ENCODE peak calls at places on chromosomes 16 and 17, in ten cellular contexts. D, W, V, R, O, Y, H, F, S and P are unnamed samples.

GRCh38 chr17:794876-795275 is 12.7 kb downstream of the MRM3 start:
- DNase-seq in H (peak), O (peak), W (peak), Y (peak), V (peak), R (peak), F (peak), D (peak), S (peak), P (peak)

GRCh38 chr16:86038923-86039310 is 140.0 kb downstream of the IRF8 start:
- DNase-seq in R (no peak), O (no peak), D (peak), S (no peak), V (no peak), F (no peak), Y (no peak), W (no peak), H (no peak), P (no peak)

GRCh38 chr17:21500064-21500463 is 123.9 kb downstream of the KCNJ12 start:
- DNase-seq in V (no peak), R (no peak), D (peak), Y (no peak), H (no peak), S (no peak), W (no peak), O (no peak), F (no peak), P (no peak)

GRCh38 chr16:3087243-3087791 is 11.8 kb downstream of the ZSCAN10 start:
- DNase-seq in S (peak), V (no peak), H (no peak), F (peak), R (no peak), W (no peak), O (no peak), Y (no peak), D (peak), P (peak)

GRCh38 chr17:61400786-61401279 is 1.2 kb downstream of the TBX2 start:
- DNase-seq in R (no peak), O (peak), H (no peak), Y (no peak), W (no peak), D (peak), S (no peak), V (no peak), F (peak), P (no peak)

GRCh38 chr16:75305364-75306101 is 54.1 kb upstream of the BCAR1 start:
- DNase-seq in V (no peak), W (peak), F (peak), D (peak), Y (no peak), R (no peak), H (no peak), O (peak), S (peak), P (no peak)

GRCh38 chr17:82317394-82318168 is at the start of gene CD7:
- DNase-seq in F (no peak), W (no peak), Y (no peak), H (no peak), D (no peak), R (no peak), V (peak), O (peak), S (no peak), P (peak)

GRCh38 chr17:49991409-49991808 is 3.6 kb downstream of the DLX3 start:
- DNase-seq in W (no peak), Y (no peak), O (no peak), R (no peak), S (no peak), V (no peak), F (no peak), H (no peak), D (peak), P (no peak)

GRCh38 chr16:56558024-56558747 is 6.7 kb upstream of the MT4 start:
- DNase-seq in S (peak), W (peak), V (no peak), F (peak), H (peak), O (peak), Y (peak), R (no peak), D (no peak), P (no peak)

GRCh38 chr17:57924677-57925076 is 30.5 kb downstream of the CUEDC1 start:
- DNase-seq in O (no peak), R (no peak), D (no peak), S (no peak), Y (no peak), F (no peak), H (no peak), W (peak), V (no peak), P (no peak)

GRCh38 chr16:7689234-7689633 is 356.6 kb downstream of the RBFOX1 start:
- DNase-seq in W (no peak), V (no peak), Y (no peak), H (no peak), O (no peak), S (no peak), D (peak), R (no peak), F (no peak), P (no peak)

GRCh38 chr16:73232555-73233422 is 184.9 kb upstream of the ZFHX3 start:
- DNase-seq in Y (peak), F (peak), H (peak), V (no peak), O (peak), D (peak), R (no peak), S (peak), W (peak), P (no peak)

GRCh38 chr16:4048481-4048880 is 67.8 kb downstream of the ADCY9 start:
- DNase-seq in R (no peak), V (no peak), F (no peak), H (no peak), S (no peak), O (no peak), D (no peak), W (no peak), Y (no peak), P (no peak)

GRCh38 chr16:27273670-27274522 is 5.3 kb upstream of the NSMCE1 start:
- DNase-seq in D (peak), R (no peak), H (no peak), F (no peak), O (no peak), W (no peak), V (peak), S (no peak), Y (no peak), P (no peak)

GRCh38 chr16:86033016-86033474 is 134.1 kb downstream of the IRF8 start:
- DNase-seq in Y (peak), D (peak), R (no peak), H (peak), O (no peak), F (peak), S (no peak), W (no peak), V (no peak), P (no peak)

GRCh38 chr17:21816592-21817567 is 124.6 kb downstream of the KCNJ18 start:
- DNase-seq in D (no peak), Y (no peak), R (no peak), O (no peak), V (no peak), S (no peak), W (no peak), H (no peak), F (no peak), P (no peak)

GRCh38 chr16:63617047-63617989 is 1504.5 kb downstream of the CDH11 start:
- DNase-seq in H (no peak), O (peak), R (no peak), V (no peak), D (no peak), S (peak), Y (no peak), W (no peak), F (peak), P (no peak)

GRCh38 chr17:7323731-7324437 is 5.3 kb downstream of the NEURL4 start:
- DNase-seq in F (peak), O (peak), R (peak), V (peak), S (peak), Y (no peak), W (no peak), D (peak), H (peak), P (peak)

GRCh38 chr17:27559996-27560481 is 70.9 kb upstream of the LGALS9 start:
- DNase-seq in H (peak), W (peak), O (no peak), F (peak), Y (no peak), R (no peak), D (no peak), V (no peak), S (peak), P (peak)

GRCh38 chr17:33667052-33667509 is 374.0 kb upstream of the ASIC2 start:
- DNase-seq in V (no peak), D (peak), S (no peak), H (no peak), W (no peak), O (no peak), F (no peak), R (no peak), Y (no peak), P (no peak)

GRCh38 chr17:67779098-67779672 is 46.1 kb upstream of the BPTF start:
- DNase-seq in W (no peak), O (peak), R (peak), F (peak), H (no peak), S (peak), Y (no peak), D (peak), V (peak), P (peak)

GRCh38 chr17:44794699-44795413 is 35.2 kb downstream of the GJC1 start:
- DNase-seq in H (no peak), V (no peak), Y (no peak), D (peak), R (no peak), W (no peak), F (peak), O (no peak), S (peak), P (peak)

GRCh38 chr16:84390131-84390785 is 21.9 kb downstream of the ATP2C2 start:
- DNase-seq in O (no peak), R (no peak), H (no peak), F (no peak), V (no peak), Y (no peak), D (no peak), W (no peak), S (no peak), P (peak)

GRCh38 chr16:69108905-69109252 is 3.4 kb downstream of the HAS3 start:
- DNase-seq in H (no peak), D (no peak), F (no peak), W (no peak), V (no peak), S (no peak), Y (no peak), R (no peak), O (no peak), P (peak)

GRCh38 chr17:412211-413015 is 59.8 kb upstream of the RPH3AL start:
- DNase-seq in V (peak), F (peak), W (peak), Y (peak), R (peak), S (peak), D (peak), H (peak), O (peak), P (no peak)

GRCh38 chr16:27748868-27749546 is 199.1 kb downstream of the KATNIP start:
- DNase-seq in O (peak), D (peak), R (peak), H (peak), S (peak), V (no peak), Y (peak), F (peak), W (peak), P (no peak)

GRCh38 chr16:56637814-56638750 is at the start of gene MT1A:
- DNase-seq in H (peak), O (no peak), V (peak), Y (no peak), D (peak), F (peak), S (peak), R (no peak), W (peak), P (peak)

GRCh38 chr17:76318586-76318985 is 10.5 kb upstream of the QRICH2 start:
- DNase-seq in S (no peak), O (no peak), V (no peak), H (no peak), W (no peak), F (no peak), Y (no peak), D (no peak), R (no peak), P (no peak)

GRCh38 chr16:84650062-84650991 is 2.0 kb downstream of the KLHL36 start:
- DNase-seq in S (peak), F (peak), Y (no peak), D (no peak), R (no peak), V (no peak), W (no peak), O (no peak), H (no peak), P (no peak)